ENCODE peak calls at places on chromosomes 11 and 22, in five cellular contexts. Z is gastrocnemius medialis, I is mesendoderm, A is K562, Y is uterus. B is an unnamed sample. For H3K4me1, the result is how much of the 10 kb centered on the place peaks cover.

GRCh38 chr11:9206496-9206895 is 58.7 kb downstream of the DENND5A start:
- DNase-seq in Z (no peak), I (no peak), A (no peak), Y (no peak), B (no peak)

GRCh38 chr11:96204721-96205459 is 138.1 kb downstream of the MAML2 start:
- DNase-seq in Z (no peak), I (no peak), A (no peak), Y (no peak), B (no peak)

GRCh38 chr22:29311468-29312217 is 3.9 kb downstream of the RASL10A start:
- DNase-seq in Z (peak), I (no peak), A (no peak), Y (no peak), B (no peak)

GRCh38 chr11:1565904-1566247 is 6.2 kb downstream of the DUSP8 start:
- DNase-seq in Z (no peak), I (no peak), A (no peak), Y (no peak), B (no peak)

GRCh38 chr11:61616443-61616842 is 35.6 kb upstream of the SYT7 start:
- DNase-seq in Z (no peak), I (no peak), A (no peak), Y (no peak), B (no peak)

GRCh38 chr11:44017443-44018126 is 30.2 kb upstream of the ACCSL start:
- DNase-seq in Z (no peak), I (no peak), A (no peak), Y (peak), B (peak)

GRCh38 chr11:119091966-119092879 is 7.5 kb downstream of the HMBS start:
- DNase-seq in Z (no peak), I (no peak), A (no peak), Y (no peak), B (no peak)

GRCh38 chr11:27770576-27770975 is 70.3 kb upstream of the BDNF start:
- DNase-seq in Z (no peak), I (peak), A (no peak), Y (no peak), B (no peak)

GRCh38 chr22:40498454-40499186 is 128.2 kb downstream of the SGSM3 start:
- DNase-seq in Z (no peak), I (peak), A (peak), Y (no peak), B (no peak)

GRCh38 chr11:115182282-115182952 is 321.8 kb downstream of the CADM1 start:
- DNase-seq in Z (peak), I (no peak), A (no peak), Y (no peak), B (no peak)

GRCh38 chr11:44270403-44271192 is 39.3 kb downstream of the ALX4 start:
- DNase-seq in Z (no peak), I (no peak), A (peak), Y (no peak), B (no peak)

GRCh38 chr11:22666700-22667439 is 459 bp downstream of the GAS2 start:
- DNase-seq in Z (peak), I (peak), A (no peak), Y (no peak), B (no peak)

GRCh38 chr11:132972565-132972964 is 559.7 kb downstream of the OPCML start:
- DNase-seq in Z (no peak), I (no peak), A (no peak), Y (no peak), B (no peak)

GRCh38 chr11:100625041-100625440 is 62.0 kb upstream of the ARHGAP42 start:
- DNase-seq in Z (no peak), I (no peak), A (no peak), Y (no peak), B (no peak)

GRCh38 chr22:17199131-17199731 is 20.0 kb downstream of the ADA2 start:
- DNase-seq in Z (peak), I (peak), A (peak), Y (peak), B (no peak)

GRCh38 chr11:66361502-66361941 is 10.0 kb downstream of the SLC29A2 start:
- DNase-seq in Z (no peak), I (no peak), A (no peak), Y (no peak), B (no peak)

GRCh38 chr11:46290598-46291309 is 13.3 kb downstream of the CREB3L1 start:
- DNase-seq in Z (peak), I (peak), A (peak), Y (peak), B (no peak)

GRCh38 chr11:96817488-96817887 is 427.7 kb downstream of the JRKL start:
- DNase-seq in Z (no peak), I (no peak), A (peak), Y (no peak), B (no peak)

GRCh38 chr11:4615856-4616444 is 7.9 kb upstream of the TRIM68 start:
- DNase-seq in Z (no peak), I (no peak), A (no peak), Y (no peak), B (no peak)

GRCh38 chr11:57585301-57585700 is 12.2 kb upstream of the SERPING1 start:
- DNase-seq in Z (no peak), I (no peak), A (no peak), Y (no peak), B (no peak)
- H3K4me1 ChIP-seq in Z (under half), I (under half), A (under half), Y (under half), B (under half)

GRCh38 chr11:117187428-117187798 is 8.9 kb downstream of the SIDT2 start:
- DNase-seq in Z (peak), I (no peak), A (no peak), Y (peak), B (no peak)
- H3K4me1 ChIP-seq in Z (under half), I (under half), A (under half), Y (under half), B (under half)

DNA sequence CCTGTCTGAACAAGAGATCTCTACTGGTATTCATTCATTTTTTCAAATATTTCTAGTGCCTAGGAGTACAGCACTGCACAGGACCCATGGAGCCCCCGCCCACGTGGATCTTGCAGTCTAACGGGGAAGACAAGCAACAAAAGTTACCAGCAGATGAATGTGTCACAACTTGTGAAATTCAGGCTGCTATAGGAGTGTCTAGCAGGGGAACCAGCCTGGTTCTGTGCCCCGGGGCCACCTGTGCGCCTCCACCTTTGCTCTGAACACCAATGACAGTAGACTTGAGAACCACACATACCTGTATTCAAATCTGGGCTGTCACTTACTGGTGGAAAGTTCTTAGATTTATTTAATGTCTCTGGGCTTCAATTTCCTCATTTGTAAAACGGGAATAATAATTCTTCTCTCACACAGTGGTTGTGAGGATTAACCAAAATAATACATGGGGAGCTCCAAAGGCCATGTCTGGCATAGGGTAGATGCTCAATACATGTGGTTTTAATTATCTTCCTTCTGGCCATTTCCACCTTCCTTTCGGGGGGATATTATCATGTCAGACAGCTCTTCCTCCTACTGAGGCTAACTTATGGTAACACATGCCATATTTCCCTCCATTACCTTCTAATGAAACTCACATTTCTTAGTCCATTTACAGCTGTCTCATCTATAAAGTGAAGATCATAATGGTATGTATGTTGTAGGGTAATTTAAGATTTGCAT is 17.8 kb downstream of the POU2AF1 start:
- DNase-seq in Z (no peak), I (no peak), A (no peak), Y (no peak), B (no peak)
- H3K4me1 ChIP-seq in Z (under half), I (under half), A (under half), Y (under half), B (under half)

GRCh38 chr22:35860837-35861236 is 143.2 kb downstream of the APOL5 start:
- DNase-seq in Z (no peak), I (no peak), A (no peak), Y (no peak), B (no peak)
- H3K4me1 ChIP-seq in Z (half or more), I (under half), A (under half), Y (under half), B (under half)

DNA sequence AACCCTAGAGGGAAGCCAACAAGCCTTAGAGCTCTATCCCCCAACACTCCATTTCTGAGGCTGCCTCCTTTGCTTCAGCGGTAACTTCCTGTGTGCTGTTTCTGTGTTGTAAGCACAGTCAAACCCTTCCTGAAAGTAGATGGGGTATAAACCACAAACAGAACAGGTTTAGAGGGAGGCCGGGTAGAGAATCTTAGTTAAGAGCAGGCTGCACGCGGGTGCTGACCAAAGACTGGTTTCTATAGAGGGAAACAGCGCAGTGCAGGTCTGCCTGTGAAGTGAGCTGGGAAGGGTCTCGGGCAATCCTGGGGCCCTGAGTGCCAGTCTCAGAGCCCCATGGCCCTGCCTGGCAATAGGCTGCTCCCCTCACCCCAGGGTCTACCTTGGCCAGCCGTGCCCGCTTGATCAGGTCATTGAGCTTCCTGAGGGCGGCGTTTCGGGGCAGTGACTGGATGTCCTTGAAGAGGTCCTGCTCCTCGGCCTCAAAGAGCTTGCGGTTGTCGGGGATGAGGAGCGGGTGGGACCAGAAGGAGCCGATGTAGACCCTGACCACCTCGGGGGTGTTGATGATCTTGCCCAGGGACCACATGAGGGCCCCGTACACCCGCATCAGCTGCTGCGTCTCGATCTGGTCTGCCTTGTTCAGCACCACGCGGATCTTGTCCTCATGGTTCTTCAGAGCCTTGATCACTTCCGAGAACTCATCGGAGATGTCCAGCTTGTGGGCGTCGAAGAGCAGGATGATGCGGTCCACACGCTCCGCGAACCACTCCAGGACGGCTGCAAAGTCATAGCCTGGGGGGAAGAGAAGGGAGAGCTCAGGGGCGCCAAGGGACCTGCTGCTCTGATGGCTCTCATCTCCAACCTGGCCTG is 15.3 kb upstream of the CDC42BPG start:
- DNase-seq in Z (no peak), I (no peak), A (no peak), Y (no peak), B (no peak)
- H3K4me1 ChIP-seq in Z (half or more), I (under half), A (half or more), Y (under half), B (under half)

GRCh38 chr22:37235897-37236607 is 8.0 kb downstream of the RAC2 start:
- DNase-seq in Z (no peak), I (no peak), A (no peak), Y (no peak), B (no peak)
- H3K4me1 ChIP-seq in Z (under half), I (under half), A (under half), Y (under half), B (under half)

GRCh38 chr11:8086571-8086970 is 5.6 kb downstream of the TUB start:
- DNase-seq in Z (no peak), I (no peak), A (no peak), Y (no peak), B (no peak)
- H3K4me1 ChIP-seq in Z (under half), I (under half), A (under half), Y (under half), B (half or more)

GRCh38 chr11:124597661-124598060 is 13.6 kb upstream of the PANX3 start:
- DNase-seq in Z (no peak), I (no peak), A (no peak), Y (no peak), B (no peak)

GRCh38 chr11:124602751-124603150 is 8.5 kb upstream of the PANX3 start:
- DNase-seq in Z (no peak), I (no peak), A (no peak), Y (no peak), B (no peak)

GRCh38 chr11:124600924-124601323 is 10.3 kb upstream of the PANX3 start:
- DNase-seq in Z (no peak), I (no peak), A (no peak), Y (no peak), B (no peak)

GRCh38 chr11:124605719-124606118 is 5.5 kb upstream of the PANX3 start:
- DNase-seq in Z (peak), I (no peak), A (no peak), Y (no peak), B (no peak)

DNA sequence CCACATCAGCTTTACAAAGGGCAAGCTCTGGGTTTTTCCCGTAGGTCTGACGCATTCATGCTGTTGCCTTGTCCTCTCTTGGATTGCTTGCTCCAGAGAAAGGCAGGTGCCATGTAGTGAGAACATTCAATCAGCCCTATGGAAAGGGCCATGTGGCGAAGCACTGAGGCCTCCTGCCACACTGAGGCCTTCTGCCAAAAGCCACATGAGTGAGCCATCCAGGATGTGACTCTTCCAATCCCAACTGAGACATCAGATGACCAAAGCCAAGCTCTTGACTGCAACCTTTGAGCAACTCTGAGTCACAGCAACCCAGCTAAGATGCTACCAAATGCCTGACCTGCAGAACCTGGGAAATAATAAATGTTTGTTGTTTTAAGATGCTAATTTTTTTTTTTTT is 9.0 kb upstream of the PANX3 start:
- DNase-seq in Z (no peak), I (no peak), A (no peak), Y (no peak), B (no peak)
- H3K4me1 ChIP-seq in Z (under half), I (under half), A (under half), Y (under half), B (under half)